ENCODE peak calls at places on chromosomes 6 and 20, in four cellular contexts. One of them, this sample, is unnamed.

GRCh38 chr6:45786243-45786795 is 229.3 kb downstream of the CLIC5 start:
- DNase-seq in Daoy: no peak
- DNase-seq in CD4-positive, CD25-positive, alpha-beta regulatory T cell: no peak
- DNase-seq in C1 segment of cervical spinal cord: no peak
- DNase-seq in this sample: no peak

GRCh38 chr6:53306819-53307347 is 41.9 kb downstream of the ELOVL5 start:
- DNase-seq in CD4-positive, CD25-positive, alpha-beta regulatory T cell: peak
- DNase-seq in C1 segment of cervical spinal cord: no peak
- DNase-seq in Daoy: peak
- DNase-seq in this sample: peak

GRCh38 chr6:118963003-118963402 is 28.0 kb upstream of the MCM9 start:
- DNase-seq in CD4-positive, CD25-positive, alpha-beta regulatory T cell: peak
- DNase-seq in Daoy: no peak
- DNase-seq in C1 segment of cervical spinal cord: no peak
- DNase-seq in this sample: no peak

GRCh38 chr20:54228841-54229240 is 21.0 kb downstream of the PFDN4 start:
- DNase-seq in Daoy: peak
- DNase-seq in C1 segment of cervical spinal cord: no peak
- DNase-seq in CD4-positive, CD25-positive, alpha-beta regulatory T cell: no peak
- DNase-seq in this sample: peak

GRCh38 chr6:161029195-161029809 is 37.7 kb downstream of the MAP3K4 start:
- DNase-seq in C1 segment of cervical spinal cord: no peak
- DNase-seq in CD4-positive, CD25-positive, alpha-beta regulatory T cell: no peak
- DNase-seq in Daoy: peak
- DNase-seq in this sample: peak

GRCh38 chr6:162726997-162727346 is 594 bp downstream of the PRKN start:
- DNase-seq in C1 segment of cervical spinal cord: no peak
- DNase-seq in CD4-positive, CD25-positive, alpha-beta regulatory T cell: peak
- DNase-seq in Daoy: no peak
- DNase-seq in this sample: peak

GRCh38 chr6:132320007-132320406 is 81.3 kb downstream of the MOXD1 start:
- DNase-seq in Daoy: no peak
- DNase-seq in C1 segment of cervical spinal cord: no peak
- DNase-seq in CD4-positive, CD25-positive, alpha-beta regulatory T cell: no peak
- DNase-seq in this sample: peak

GRCh38 chr6:12403201-12403826 is 113.2 kb downstream of the EDN1 start:
- DNase-seq in CD4-positive, CD25-positive, alpha-beta regulatory T cell: no peak
- DNase-seq in C1 segment of cervical spinal cord: no peak
- DNase-seq in Daoy: peak
- DNase-seq in this sample: peak

GRCh38 chr20:40054311-40054710 is 634.7 kb downstream of the MAFB start:
- DNase-seq in C1 segment of cervical spinal cord: no peak
- DNase-seq in Daoy: no peak
- DNase-seq in CD4-positive, CD25-positive, alpha-beta regulatory T cell: no peak
- DNase-seq in this sample: no peak

GRCh38 chr6:84428300-84428907 is 201.0 kb upstream of the CEP162 start:
- DNase-seq in C1 segment of cervical spinal cord: peak
- DNase-seq in CD4-positive, CD25-positive, alpha-beta regulatory T cell: peak
- DNase-seq in Daoy: peak
- DNase-seq in this sample: peak

GRCh38 chr20:34806255-34806654 is 19.2 kb downstream of the NCOA6 start:
- DNase-seq in Daoy: no peak
- DNase-seq in CD4-positive, CD25-positive, alpha-beta regulatory T cell: no peak
- DNase-seq in C1 segment of cervical spinal cord: no peak
- DNase-seq in this sample: no peak

GRCh38 chr6:71383891-71384489 is 95.4 kb downstream of the OGFRL1 start:
- DNase-seq in C1 segment of cervical spinal cord: no peak
- DNase-seq in CD4-positive, CD25-positive, alpha-beta regulatory T cell: peak
- DNase-seq in Daoy: peak
- DNase-seq in this sample: no peak

GRCh38 chr20:56463428-56463827 is 5.0 kb upstream of the RTF2 start:
- DNase-seq in Daoy: no peak
- DNase-seq in CD4-positive, CD25-positive, alpha-beta regulatory T cell: peak
- DNase-seq in C1 segment of cervical spinal cord: no peak
- DNase-seq in this sample: no peak

GRCh38 chr20:2195614-2196013 is 94.0 kb downstream of the STK35 start:
- DNase-seq in C1 segment of cervical spinal cord: no peak
- DNase-seq in CD4-positive, CD25-positive, alpha-beta regulatory T cell: no peak
- DNase-seq in Daoy: no peak
- DNase-seq in this sample: no peak

GRCh38 chr20:51531141-51531710 is 11.3 kb downstream of the NFATC2 start:
- DNase-seq in Daoy: peak
- DNase-seq in C1 segment of cervical spinal cord: no peak
- DNase-seq in CD4-positive, CD25-positive, alpha-beta regulatory T cell: peak
- DNase-seq in this sample: peak

This sample was measured in A172.